ENCODE peak calls at places on chromosomes 6 and 20, in seven cellular contexts. B is mesenchymal stem cell, Q is neuronal stem cell, K is H1, V is IMR-90, C is H9, D is trophoblast cell. G is an unnamed sample.

GRCh38 chr6:42782689-42783176 is 881 bp downstream of the BICRAL start:
- DNase-seq in B (peak; percentile 93), Q (peak; percentile 78), K (no peak), V (peak; percentile 90), C (peak; percentile 64), D (peak; percentile 72), G (peak; percentile 91)

GRCh38 chr20:50191065-50191565 is 485 bp downstream of the CEBPB start:
- DNase-seq in B (no peak), Q (no peak), K (no peak), V (no peak), C (no peak), D (no peak), G (no peak)

GRCh38 chr20:21613512-21613911 is 92.0 kb upstream of the PAX1 start:
- DNase-seq in B (no peak), Q (no peak), K (no peak), V (no peak), C (no peak), D (no peak), G (no peak)

GRCh38 chr6:100035873-100036653 is 42.0 kb upstream of the MCHR2 start:
- DNase-seq in B (no peak), Q (no peak), K (no peak), V (no peak), C (no peak), D (peak; percentile 48), G (no peak)

GRCh38 chr6:56663344-56663743 is 20.7 kb upstream of the DST start:
- DNase-seq in B (no peak), Q (no peak), K (no peak), V (no peak), C (no peak), D (no peak), G (peak; percentile 54)

GRCh38 chr6:157143885-157144795 is 179.2 kb downstream of the TMEM242 start:
- DNase-seq in B (no peak), Q (no peak), K (no peak), V (peak; percentile 70), C (no peak), D (peak; percentile 72), G (peak; percentile 57)

GRCh38 chr6:16205377-16206144 is 32.8 kb upstream of the GMPR start:
- DNase-seq in B (peak; percentile 99), Q (no peak), K (no peak), V (peak; percentile 91), C (no peak), D (no peak), G (no peak)

GRCh38 chr20:50625986-50626677 is 65.2 kb downstream of the RIPOR3 start:
- DNase-seq in B (peak; percentile 54), Q (no peak), K (no peak), V (peak; percentile 39), C (peak; percentile 93), D (peak; percentile 64), G (peak; percentile 93)

GRCh38 chr6:152293404-152293803 is 343.8 kb downstream of the SYNE1 start:
- DNase-seq in B (no peak), Q (no peak), K (no peak), V (no peak), C (no peak), D (no peak), G (no peak)

GRCh38 chr20:8215516-8215915 is 83.5 kb downstream of the PLCB1 start:
- DNase-seq in B (peak; percentile 67), Q (no peak), K (no peak), V (peak; percentile 83), C (no peak), D (no peak), G (no peak)

GRCh38 chr6:160767019-160767646 is 65.1 kb downstream of the PLG start:
- DNase-seq in B (peak; percentile 6), Q (peak; percentile 63), K (peak; percentile 46), V (no peak), C (peak; percentile 82), D (peak; percentile 81), G (peak; percentile 85)

GRCh38 chr20:44089987-44090674 is 96.9 kb downstream of the JPH2 start:
- DNase-seq in B (peak; percentile 73), Q (no peak), K (no peak), V (peak; percentile 69), C (no peak), D (peak; percentile 25), G (peak; percentile 63)

GRCh38 chr6:87925373-87926060 is 122.1 kb upstream of the SPACA1 start:
- DNase-seq in B (no peak), Q (no peak), K (no peak), V (no peak), C (no peak), D (no peak), G (no peak)

GRCh38 chr6:132132420-132132819 is 181.2 kb upstream of the CCN2 start:
- DNase-seq in B (peak; percentile 58), Q (no peak), K (no peak), V (peak; percentile 58), C (no peak), D (peak; percentile 59), G (no peak)

GRCh38 chr6:149260214-149260874 is 57.2 kb upstream of the TAB2 start:
- DNase-seq in B (no peak), Q (no peak), K (no peak), V (no peak), C (no peak), D (no peak), G (no peak)

GRCh38 chr20:9594284-9594875 is 80.0 kb downstream of the LAMP5 start:
- DNase-seq in B (no peak), Q (no peak), K (no peak), V (no peak), C (no peak), D (no peak), G (peak; percentile 18)

GRCh38 chr6:53752856-53753255 is 41.9 kb upstream of the LRRC1 start:
- DNase-seq in B (peak; percentile 20), Q (no peak), K (no peak), V (peak; percentile 72), C (no peak), D (peak; percentile 81), G (no peak)

GRCh38 chr20:49287555-49288249 is 9.8 kb upstream of the ZNFX1 start:
- DNase-seq in B (peak; percentile 41), Q (no peak), K (no peak), V (peak; percentile 73), C (no peak), D (peak; percentile 42), G (peak; percentile 46)

GRCh38 chr6:134368670-134369069 is 50.8 kb upstream of the SGK1 start:
- DNase-seq in B (no peak), Q (no peak), K (no peak), V (no peak), C (no peak), D (no peak), G (no peak)

GRCh38 chr6:127786109-127786508 is 114.7 kb downstream of the THEMIS start:
- DNase-seq in B (no peak), Q (no peak), K (no peak), V (peak; percentile 22), C (no peak), D (peak; percentile 18), G (no peak)

GRCh38 chr6:127784468-127784867 is 116.4 kb downstream of the THEMIS start:
- DNase-seq in B (no peak), Q (no peak), K (no peak), V (no peak), C (no peak), D (peak; percentile 29), G (no peak)
- H2AK5ac ChIP-seq in B (no peak overlapping the region), Q (no peak overlapping the region), K (no peak overlapping the region), V (no peak overlapping the region), C (no peak overlapping the region), D (no peak overlapping the region), G (no peak overlapping the region)

DNA sequence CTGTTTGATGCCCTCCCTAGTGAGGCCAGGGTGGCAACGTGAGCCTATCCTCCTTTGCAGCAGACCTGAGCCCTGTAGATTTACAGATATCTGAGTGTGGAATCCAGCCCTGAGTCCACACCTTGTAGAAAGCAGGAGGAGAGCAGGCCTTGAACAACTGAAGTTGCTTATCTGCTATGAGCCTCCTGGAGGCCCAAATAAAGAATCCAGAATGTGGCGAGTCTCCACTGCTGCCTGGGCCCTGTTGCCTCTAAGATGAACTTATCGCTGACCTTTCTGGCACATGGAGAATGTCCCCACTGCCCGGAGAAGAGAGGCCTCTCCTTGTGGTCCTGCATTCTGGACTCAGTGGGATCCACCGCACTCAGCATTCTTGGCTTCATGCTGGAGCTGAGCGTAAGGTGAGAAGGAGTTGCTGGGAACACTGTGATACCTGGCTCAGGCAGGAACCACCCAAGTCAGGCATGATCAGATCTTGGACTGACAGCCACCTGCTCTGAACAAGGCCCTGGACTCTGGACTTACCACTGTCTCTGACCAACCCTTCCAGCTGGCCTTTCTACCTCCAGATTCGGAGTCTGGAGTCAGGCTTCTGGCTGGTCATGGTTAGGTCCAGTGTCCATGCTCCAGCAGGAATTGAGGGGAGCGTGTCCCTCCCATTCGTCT is 5.8 kb upstream of the MANBAL start:
- DNase-seq in B (no peak), Q (no peak), K (no peak), V (no peak), C (no peak), D (no peak), G (no peak)
- H3K18ac ChIP-seq in B (no peak overlapping the region), Q (peak overlapping the region; percentile 17), K (no peak overlapping the region), V (no peak overlapping the region), C (no peak overlapping the region), D (peak overlapping the region; percentile 58), G (no peak overlapping the region)

GRCh38 chr6:33015798-33016197 is 6.4 kb upstream of the HLA-DOA start:
- DNase-seq in B (no peak), Q (no peak), K (no peak), V (no peak), C (no peak), D (no peak), G (no peak)
- H2AK5ac ChIP-seq in B (no peak overlapping the region), Q (no peak overlapping the region), K (no peak overlapping the region), V (no peak overlapping the region), C (no peak overlapping the region), D (no peak overlapping the region), G (no peak overlapping the region)

GRCh38 chr20:60123096-60123495 is 164.9 kb downstream of the CDH26 start:
- DNase-seq in B (no peak), Q (no peak), K (no peak), V (no peak), C (no peak), D (no peak), G (no peak)

GRCh38 chr20:60123652-60124051 is 165.4 kb downstream of the CDH26 start:
- DNase-seq in B (no peak), Q (no peak), K (no peak), V (no peak), C (no peak), D (no peak), G (no peak)

GRCh38 chr20:60121903-60122302 is 163.7 kb downstream of the CDH26 start:
- DNase-seq in B (no peak), Q (no peak), K (no peak), V (no peak), C (no peak), D (no peak), G (no peak)

GRCh38 chr20:60126975-60127374 is 168.8 kb downstream of the CDH26 start:
- DNase-seq in B (no peak), Q (no peak), K (no peak), V (no peak), C (no peak), D (no peak), G (no peak)

DNA sequence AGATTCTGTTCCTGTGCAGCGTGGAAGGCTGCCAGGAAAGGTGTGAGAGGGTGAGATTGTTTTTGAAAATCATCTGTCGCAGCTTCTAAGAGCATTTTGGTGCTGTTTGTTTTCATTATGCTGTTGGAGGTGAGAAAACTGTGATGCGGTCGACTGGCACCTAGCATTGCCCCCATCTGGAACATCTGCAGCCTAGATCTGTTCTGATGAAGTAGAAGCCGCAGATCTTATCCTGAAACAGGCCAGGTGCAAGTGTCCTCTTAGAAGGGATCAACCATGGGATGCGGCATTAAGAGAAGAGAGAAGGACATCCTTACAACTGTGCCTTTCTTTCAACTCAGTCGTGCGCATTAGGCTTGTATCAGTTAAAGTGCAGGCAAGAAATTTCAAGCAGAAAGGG is 167.3 kb downstream of the CDH26 start:
- DNase-seq in B (no peak), Q (no peak), K (no peak), V (no peak), C (no peak), D (no peak), G (no peak)
- H3K18ac ChIP-seq in B (no peak overlapping the region), Q (no peak overlapping the region), K (no peak overlapping the region), V (no peak overlapping the region), C (no peak overlapping the region), D (no peak overlapping the region), G (no peak overlapping the region)

GRCh38 chr6:45314146-45314545 is 14.0 kb upstream of the RUNX2 start:
- DNase-seq in B (no peak), Q (no peak), K (no peak), V (no peak), C (no peak), D (no peak), G (no peak)
- H2AK5ac ChIP-seq in B (no peak overlapping the region), Q (no peak overlapping the region), K (no peak overlapping the region), V (no peak overlapping the region), C (no peak overlapping the region), D (no peak overlapping the region), G (no peak overlapping the region)